ENCODE peak calls at places on chromosomes 11 and 22, in ten cellular contexts. One of them, this sample, is unnamed.

GRCh38 chr22:17346578-17346977 is 22.7 kb upstream of the CECR2 start:
- DNase-seq in sigmoid colon: no peak
- DNase-seq in SK-N-SH: no peak
- DNase-seq in suprapubic skin: no peak
- DNase-seq in stomach: no peak
- DNase-seq in H1: no peak
- DNase-seq in HepG2: no peak
- DNase-seq in transverse colon: no peak
- DNase-seq in GM12878: no peak
- DNase-seq in K562: no peak
- DNase-seq in this sample: no peak

GRCh38 chr11:2105536-2105935 is 33.7 kb downstream of the IGF2 start:
- DNase-seq in HepG2: no peak
- DNase-seq in K562: no peak
- DNase-seq in transverse colon: no peak
- DNase-seq in H1: no peak
- DNase-seq in stomach: no peak
- DNase-seq in SK-N-SH: no peak
- DNase-seq in sigmoid colon: no peak
- DNase-seq in GM12878: no peak
- DNase-seq in suprapubic skin: peak
- DNase-seq in this sample: no peak

GRCh38 chr22:25741692-25742626 is at the start of gene MYO18B:
- DNase-seq in stomach: no peak
- DNase-seq in H1: no peak
- DNase-seq in GM12878: no peak
- DNase-seq in suprapubic skin: no peak
- DNase-seq in K562: peak
- DNase-seq in HepG2: no peak
- DNase-seq in SK-N-SH: no peak
- DNase-seq in sigmoid colon: no peak
- DNase-seq in transverse colon: no peak
- DNase-seq in this sample: no peak

GRCh38 chr11:35717043-35717442 is 54.5 kb downstream of the TRIM44 start:
- DNase-seq in SK-N-SH: no peak
- DNase-seq in GM12878: no peak
- DNase-seq in HepG2: no peak
- DNase-seq in sigmoid colon: no peak
- DNase-seq in stomach: no peak
- DNase-seq in H1: peak
- DNase-seq in suprapubic skin: no peak
- DNase-seq in transverse colon: no peak
- DNase-seq in K562: no peak
- DNase-seq in this sample: no peak

GRCh38 chr11:110301032-110301431 is 4.6 kb upstream of the RDX start:
- DNase-seq in HepG2: no peak
- DNase-seq in suprapubic skin: no peak
- DNase-seq in transverse colon: no peak
- DNase-seq in SK-N-SH: no peak
- DNase-seq in GM12878: no peak
- DNase-seq in sigmoid colon: no peak
- DNase-seq in H1: peak
- DNase-seq in K562: no peak
- DNase-seq in stomach: no peak
- DNase-seq in this sample: no peak

GRCh38 chr11:26228778-26229177 is 103.2 kb upstream of the ANO3 start:
- DNase-seq in GM12878: no peak
- DNase-seq in stomach: no peak
- DNase-seq in transverse colon: no peak
- DNase-seq in sigmoid colon: no peak
- DNase-seq in K562: no peak
- DNase-seq in HepG2: no peak
- DNase-seq in SK-N-SH: no peak
- DNase-seq in H1: no peak
- DNase-seq in suprapubic skin: no peak
- DNase-seq in this sample: no peak

GRCh38 chr11:68563454-68563853 is 102.9 kb downstream of the PPP6R3 start:
- DNase-seq in K562: no peak
- DNase-seq in stomach: no peak
- DNase-seq in HepG2: no peak
- DNase-seq in H1: no peak
- DNase-seq in suprapubic skin: no peak
- DNase-seq in sigmoid colon: no peak
- DNase-seq in GM12878: no peak
- DNase-seq in SK-N-SH: no peak
- DNase-seq in transverse colon: no peak
- DNase-seq in this sample: no peak

GRCh38 chr22:49021926-49022815 is 805.5 kb downstream of the BRD1 start:
- DNase-seq in transverse colon: no peak
- DNase-seq in sigmoid colon: peak
- DNase-seq in SK-N-SH: no peak
- DNase-seq in stomach: no peak
- DNase-seq in suprapubic skin: peak
- DNase-seq in H1: no peak
- DNase-seq in GM12878: no peak
- DNase-seq in HepG2: no peak
- DNase-seq in K562: no peak
- DNase-seq in this sample: no peak

GRCh38 chr22:34696557-34696956 is 369.4 kb upstream of the ISX start:
- DNase-seq in sigmoid colon: no peak
- DNase-seq in H1: peak
- DNase-seq in K562: peak
- DNase-seq in SK-N-SH: no peak
- DNase-seq in suprapubic skin: no peak
- DNase-seq in HepG2: no peak
- DNase-seq in stomach: no peak
- DNase-seq in GM12878: no peak
- DNase-seq in transverse colon: no peak
- DNase-seq in this sample: peak

GRCh38 chr11:47340980-47341775 is 11.3 kb downstream of the MYBPC3 start:
- DNase-seq in SK-N-SH: no peak
- DNase-seq in stomach: no peak
- DNase-seq in transverse colon: no peak
- DNase-seq in GM12878: no peak
- DNase-seq in suprapubic skin: no peak
- DNase-seq in H1: no peak
- DNase-seq in HepG2: no peak
- DNase-seq in sigmoid colon: no peak
- DNase-seq in K562: no peak
- DNase-seq in this sample: no peak

GRCh38 chr11:112016765-112017356 is 8.3 kb upstream of the DLAT start:
- DNase-seq in stomach: no peak
- DNase-seq in transverse colon: no peak
- DNase-seq in H1: no peak
- DNase-seq in SK-N-SH: no peak
- DNase-seq in HepG2: no peak
- DNase-seq in sigmoid colon: no peak
- DNase-seq in GM12878: no peak
- DNase-seq in K562: no peak
- DNase-seq in suprapubic skin: peak
- DNase-seq in this sample: no peak

GRCh38 chr11:62755086-62755615 is 1.2 kb upstream of the ZBTB3 start:
- DNase-seq in SK-N-SH: no peak
- DNase-seq in K562: no peak
- DNase-seq in H1: no peak
- DNase-seq in GM12878: no peak
- DNase-seq in transverse colon: no peak
- DNase-seq in suprapubic skin: no peak
- DNase-seq in sigmoid colon: no peak
- DNase-seq in stomach: no peak
- DNase-seq in HepG2: peak
- DNase-seq in this sample: no peak

GRCh38 chr11:106076421-106076922 is 675 bp downstream of the KBTBD3 start:
- DNase-seq in suprapubic skin: no peak
- DNase-seq in HepG2: no peak
- DNase-seq in GM12878: no peak
- DNase-seq in K562: peak
- DNase-seq in SK-N-SH: no peak
- DNase-seq in H1: no peak
- DNase-seq in sigmoid colon: peak
- DNase-seq in transverse colon: peak
- DNase-seq in stomach: no peak
- DNase-seq in this sample: no peak

GRCh38 chr11:74650498-74650897 is 58.1 kb downstream of the POLD3 start:
- DNase-seq in SK-N-SH: no peak
- DNase-seq in suprapubic skin: no peak
- DNase-seq in H1: no peak
- DNase-seq in K562: no peak
- DNase-seq in GM12878: no peak
- DNase-seq in transverse colon: no peak
- DNase-seq in stomach: no peak
- DNase-seq in sigmoid colon: peak
- DNase-seq in HepG2: no peak
- DNase-seq in this sample: no peak

GRCh38 chr11:34027516-34028406 is 23.8 kb upstream of the CAPRIN1 start:
- DNase-seq in suprapubic skin: no peak
- DNase-seq in GM12878: no peak
- DNase-seq in sigmoid colon: no peak
- DNase-seq in H1: no peak
- DNase-seq in transverse colon: peak
- DNase-seq in stomach: peak
- DNase-seq in K562: no peak
- DNase-seq in SK-N-SH: no peak
- DNase-seq in HepG2: peak
- DNase-seq in this sample: no peak

GRCh38 chr22:19641983-19642451 is 72.3 kb upstream of the SEPTIN5 start:
- DNase-seq in transverse colon: no peak
- DNase-seq in H1: no peak
- DNase-seq in HepG2: no peak
- DNase-seq in stomach: no peak
- DNase-seq in GM12878: no peak
- DNase-seq in SK-N-SH: no peak
- DNase-seq in K562: no peak
- DNase-seq in sigmoid colon: no peak
- DNase-seq in suprapubic skin: no peak
- DNase-seq in this sample: no peak
- TF ChIP-seq POLR2AphosphoS5 in transverse colon: no peak
- TF ChIP-seq POLR2AphosphoS5 in H1: no peak
- TF ChIP-seq POLR2AphosphoS5 in HepG2: no peak
- TF ChIP-seq POLR2AphosphoS5 in stomach: no peak
- TF ChIP-seq POLR2AphosphoS5 in GM12878: no peak
- TF ChIP-seq POLR2AphosphoS5 in SK-N-SH: no peak
- TF ChIP-seq POLR2AphosphoS5 in K562: no peak
- TF ChIP-seq POLR2AphosphoS5 in sigmoid colon: no peak
- TF ChIP-seq POLR2AphosphoS5 in suprapubic skin: no peak
- TF ChIP-seq POLR2AphosphoS5 in this sample: no peak

DNA sequence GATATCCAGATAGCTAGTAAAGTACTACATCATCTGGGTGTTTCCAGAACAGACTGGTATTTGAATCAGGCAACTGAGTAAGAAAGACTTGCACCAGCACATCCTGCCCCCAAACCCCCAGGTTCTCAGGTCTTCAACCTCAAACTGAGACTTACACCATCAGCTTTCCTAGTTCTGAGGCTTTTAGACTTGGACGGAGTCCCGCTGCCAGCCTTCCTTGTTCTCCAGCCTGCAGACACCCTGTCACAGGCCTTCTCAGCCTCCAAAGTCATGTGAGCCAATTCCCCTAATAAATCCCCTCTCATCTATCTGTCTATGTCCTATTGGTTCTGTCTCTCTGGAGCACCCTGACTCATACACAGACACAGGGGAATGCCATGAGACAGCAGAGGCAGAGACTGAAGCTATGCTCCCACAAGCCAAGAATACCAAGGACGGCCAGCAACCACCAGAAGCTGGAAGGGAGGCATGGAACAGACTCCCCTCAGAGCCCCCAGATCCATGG is 10.9 kb downstream of the SMCO4 start:
- DNase-seq in K562: no peak
- DNase-seq in suprapubic skin: no peak
- DNase-seq in stomach: no peak
- DNase-seq in H1: no peak
- DNase-seq in sigmoid colon: no peak
- DNase-seq in HepG2: no peak
- DNase-seq in GM12878: no peak
- DNase-seq in transverse colon: no peak
- DNase-seq in SK-N-SH: no peak
- DNase-seq in this sample: no peak
- TF ChIP-seq EP300 in K562: no peak
- TF ChIP-seq EP300 in suprapubic skin: no peak
- TF ChIP-seq EP300 in stomach: no peak
- TF ChIP-seq EP300 in H1: no peak
- TF ChIP-seq EP300 in sigmoid colon: no peak
- TF ChIP-seq EP300 in HepG2: no peak
- TF ChIP-seq EP300 in GM12878: no peak
- TF ChIP-seq EP300 in transverse colon: no peak
- TF ChIP-seq EP300 in SK-N-SH: no peak
- TF ChIP-seq EP300 in this sample: no peak

DNA sequence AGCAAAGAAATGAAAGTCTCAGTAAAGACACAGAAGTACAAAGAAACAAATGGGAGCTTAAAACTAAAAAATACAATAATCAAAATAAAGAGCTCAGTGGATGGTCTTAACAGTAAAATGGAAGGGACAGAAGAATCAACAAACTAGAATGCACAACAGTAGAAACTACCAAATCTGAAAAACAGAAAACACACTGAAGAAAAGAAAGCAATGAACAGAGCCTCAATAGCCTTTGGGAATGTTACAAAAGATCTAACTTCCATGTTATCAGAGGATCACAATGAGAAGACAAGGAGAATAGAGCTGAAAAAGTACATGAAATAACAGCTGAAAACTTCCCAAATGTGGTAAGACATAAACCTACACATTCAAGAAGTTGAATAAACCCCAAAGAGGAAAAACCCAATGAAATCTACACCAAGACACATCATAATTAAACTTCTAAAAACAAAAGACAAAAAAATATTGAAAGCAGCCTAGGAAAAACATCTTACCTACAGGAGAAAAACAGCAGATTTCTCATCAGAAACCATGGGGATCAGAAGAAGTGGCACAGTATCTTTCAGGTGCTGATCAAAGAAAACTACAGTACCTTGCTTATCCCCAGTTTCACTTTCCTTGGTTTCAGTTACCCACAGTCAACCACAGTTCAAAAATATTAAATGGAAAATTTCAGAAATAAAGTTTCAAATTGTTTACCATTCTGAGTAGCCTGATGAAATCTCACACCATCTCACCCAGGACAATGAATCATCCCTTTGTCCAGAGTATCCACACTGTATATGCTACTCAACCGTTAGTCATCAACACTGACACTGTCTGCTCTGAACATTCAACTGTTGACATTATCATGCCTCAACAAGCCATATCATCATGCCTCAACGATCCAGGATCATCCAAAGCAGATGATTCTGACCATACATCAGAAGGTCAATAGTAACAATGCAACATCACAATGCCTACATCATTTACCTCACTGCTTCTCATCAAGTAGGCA is 22.2 kb downstream of the RRAS2 start:
- DNase-seq in GM12878: no peak
- DNase-seq in SK-N-SH: no peak
- DNase-seq in transverse colon: no peak
- DNase-seq in suprapubic skin: no peak
- DNase-seq in H1: no peak
- DNase-seq in stomach: no peak
- DNase-seq in K562: peak
- DNase-seq in sigmoid colon: no peak
- DNase-seq in HepG2: peak
- DNase-seq in this sample: no peak
- TF ChIP-seq POLR2AphosphoS5 in GM12878: no peak
- TF ChIP-seq POLR2AphosphoS5 in SK-N-SH: no peak
- TF ChIP-seq POLR2AphosphoS5 in transverse colon: no peak
- TF ChIP-seq POLR2AphosphoS5 in suprapubic skin: no peak
- TF ChIP-seq POLR2AphosphoS5 in H1: peak
- TF ChIP-seq POLR2AphosphoS5 in stomach: no peak
- TF ChIP-seq POLR2AphosphoS5 in K562: peak
- TF ChIP-seq POLR2AphosphoS5 in sigmoid colon: no peak
- TF ChIP-seq POLR2AphosphoS5 in HepG2: no peak
- TF ChIP-seq POLR2AphosphoS5 in this sample: no peak

GRCh38 chr11:10990637-10991036 is 132.8 kb upstream of the ZBED5 start:
- DNase-seq in K562: peak
- DNase-seq in transverse colon: no peak
- DNase-seq in SK-N-SH: no peak
- DNase-seq in H1: no peak
- DNase-seq in GM12878: no peak
- DNase-seq in stomach: no peak
- DNase-seq in suprapubic skin: no peak
- DNase-seq in HepG2: no peak
- DNase-seq in sigmoid colon: no peak
- DNase-seq in this sample: no peak
- TF ChIP-seq EP300 in K562: no peak
- TF ChIP-seq EP300 in transverse colon: no peak
- TF ChIP-seq EP300 in SK-N-SH: no peak
- TF ChIP-seq EP300 in H1: no peak
- TF ChIP-seq EP300 in GM12878: no peak
- TF ChIP-seq EP300 in stomach: no peak
- TF ChIP-seq EP300 in suprapubic skin: no peak
- TF ChIP-seq EP300 in HepG2: no peak
- TF ChIP-seq EP300 in sigmoid colon: no peak
- TF ChIP-seq EP300 in this sample: no peak

This sample was measured in esophagus muscularis mucosa.